ENCODE peak calls at places on chromosomes 6 and 20, in four cellular contexts. L, C, P and E are unnamed samples.

GRCh38 chr20:24969203-24970029 is 20.3 kb downstream of the CST7 start:
- DNase-seq in L (no peak), C (no peak), P (peak), E (no peak)

GRCh38 chr6:131000544-131000943 is 62.5 kb downstream of the EPB41L2 start:
- DNase-seq in L (no peak), C (no peak), P (no peak), E (no peak)

GRCh38 chr6:149960488-149960887 is 3.3 kb upstream of the ULBP1 start:
- DNase-seq in L (no peak), C (no peak), P (peak), E (no peak)

GRCh38 chr6:107330190-107330589 is 129.2 kb downstream of the PDSS2 start:
- DNase-seq in L (no peak), C (no peak), P (no peak), E (no peak)

GRCh38 chr20:53617791-53618489 is 24.3 kb upstream of the ZNF217 start:
- DNase-seq in L (no peak), C (no peak), P (peak), E (peak)

GRCh38 chr20:22352019-22352418 is 232.4 kb downstream of the FOXA2 start:
- DNase-seq in L (no peak), C (no peak), P (no peak), E (no peak)

GRCh38 chr6:132830236-132830799 is 15.9 kb downstream of the RPS12 start:
- DNase-seq in L (peak), C (peak), P (no peak), E (peak)

GRCh38 chr6:41372526-41373366 is 37.3 kb downstream of the NCR2 start:
- DNase-seq in L (no peak), C (peak), P (no peak), E (no peak)

GRCh38 chr6:165615629-165616028 is 47.4 kb downstream of the PDE10A start:
- DNase-seq in L (peak), C (no peak), P (no peak), E (no peak)

GRCh38 chr6:89950446-89950845 is 56.2 kb downstream of the GJA10 start:
- DNase-seq in L (no peak), C (no peak), P (no peak), E (no peak)

GRCh38 chr20:25685276-25686080 is 11.2 kb downstream of the ZNF337 start:
- DNase-seq in L (no peak), C (no peak), P (no peak), E (no peak)

GRCh38 chr6:22071655-22072054 is 225.2 kb downstream of the PRL start:
- DNase-seq in L (peak), C (no peak), P (no peak), E (peak)

GRCh38 chr6:154402081-154402780 is 45.6 kb upstream of the IPCEF1 start:
- DNase-seq in L (peak), C (no peak), P (peak), E (peak)

GRCh38 chr6:36839819-36840379 is 655 bp upstream of the CPNE5 start:
- DNase-seq in L (no peak), C (no peak), P (no peak), E (peak)

GRCh38 chr20:46135856-46136633 is 17.9 kb downstream of the CD40 start:
- DNase-seq in L (no peak), C (no peak), P (no peak), E (no peak)

GRCh38 chr6:104949206-104949605 is 7.7 kb upstream of the LIN28B start:
- DNase-seq in L (no peak), C (no peak), P (no peak), E (no peak)

GRCh38 chr20:36269507-36269906 is 33.2 kb downstream of the AAR2 start:
- DNase-seq in L (no peak), C (no peak), P (no peak), E (no peak)

GRCh38 chr20:63100926-63101699 is 94.3 kb upstream of the BHLHE23 start:
- DNase-seq in L (no peak), C (no peak), P (peak), E (no peak)

GRCh38 chr20:62359491-62360121 is 7.5 kb downstream of the LAMA5 start:
- DNase-seq in L (no peak), C (no peak), P (peak), E (no peak)

GRCh38 chr6:111875741-111876140 is 2.5 kb upstream of the FYN start:
- DNase-seq in L (no peak), C (no peak), P (no peak), E (no peak)

GRCh38 chr20:8722277-8722928 is 346.5 kb upstream of the PLCB4 start:
- DNase-seq in L (peak), C (peak), P (no peak), E (peak)

GRCh38 chr20:16583444-16583843 is 10.2 kb upstream of the KIF16B start:
- DNase-seq in L (peak), C (no peak), P (no peak), E (no peak)

GRCh38 chr20:23160536-23161243 is 74.6 kb upstream of the CD93 start:
- DNase-seq in L (no peak), C (no peak), P (peak), E (peak)

GRCh38 chr20:13638162-13638495 is 603 bp downstream of the TASP1 start:
- DNase-seq in L (peak), C (peak), P (no peak), E (peak)

GRCh38 chr6:34056301-34056700 is 89.6 kb downstream of the GRM4 start:
- DNase-seq in L (peak), C (no peak), P (peak), E (peak)

GRCh38 chr6:6320901-6321300 is 439 bp upstream of the F13A1 start:
- DNase-seq in L (no peak), C (no peak), P (no peak), E (peak)

GRCh38 chr20:24382330-24382729 is 87.1 kb upstream of the SYNDIG1 start:
- DNase-seq in L (no peak), C (no peak), P (no peak), E (no peak)

GRCh38 chr20:56656632-56657031 is 27.5 kb downstream of the TFAP2C start:
- DNase-seq in L (no peak), C (no peak), P (no peak), E (peak)

GRCh38 chr20:6053776-6054688 is at the start of gene LRRN4:
- DNase-seq in L (peak), C (peak), P (peak), E (peak)

GRCh38 chr6:132443206-132443605 is 41.9 kb upstream of the MOXD1 start:
- DNase-seq in L (peak), C (no peak), P (no peak), E (peak)

GRCh38 chr6:144559865-144560603 is 274.9 kb downstream of the UTRN start:
- DNase-seq in L (peak), C (peak), P (no peak), E (no peak)

GRCh38 chr6:144561455-144562043 is 276.4 kb downstream of the UTRN start:
- DNase-seq in L (no peak), C (no peak), P (no peak), E (no peak)

GRCh38 chr6:144568241-144568640 is 283.1 kb downstream of the UTRN start:
- DNase-seq in L (no peak), C (no peak), P (no peak), E (no peak)

GRCh38 chr6:144566868-144567615 is 281.9 kb downstream of the UTRN start:
- DNase-seq in L (no peak), C (no peak), P (no peak), E (no peak)

GRCh38 chr6:144564202-144564601 is 279.1 kb downstream of the UTRN start:
- DNase-seq in L (no peak), C (no peak), P (no peak), E (no peak)
- H3K4me3 ChIP-seq in L (no peak), C (no peak), P (no peak), E (no peak)

GRCh38 chr6:54993294-54993693 is 146.7 kb downstream of the FAM83B start:
- DNase-seq in L (no peak), C (no peak), P (no peak), E (no peak)

GRCh38 chr6:54993948-54994347 is 147.4 kb downstream of the FAM83B start:
- DNase-seq in L (no peak), C (no peak), P (no peak), E (no peak)

GRCh38 chr6:54991761-54992330 is 145.3 kb downstream of the FAM83B start:
- DNase-seq in L (no peak), C (no peak), P (no peak), E (no peak)

GRCh38 chr6:54990001-54990400 is 143.4 kb downstream of the FAM83B start:
- DNase-seq in L (peak), C (no peak), P (no peak), E (peak)

GRCh38 chr6:54992789-54993188 is 146.2 kb downstream of the FAM83B start:
- DNase-seq in L (peak), C (peak), P (no peak), E (peak)
- TF ChIP-seq CTCF in L (peak), C (peak), P (no peak), E (peak)

GRCh38 chr20:49285813-49286494 is 8.1 kb upstream of the ZNFX1 start:
- DNase-seq in L (no peak), C (no peak), P (no peak), E (no peak)
- H3K4me3 ChIP-seq in L (no peak), C (peak), P (no peak), E (no peak)

GRCh38 chr6:122405417-122405816 is 6.0 kb downstream of the HSF2 start:
- DNase-seq in L (peak), C (no peak), P (no peak), E (peak)
- TF ChIP-seq CTCF in L (peak), C (no peak), P (no peak), E (peak)

GRCh38 chr20:43680976-43681375 is 14.1 kb downstream of the MYBL2 start:
- DNase-seq in L (no peak), C (no peak), P (no peak), E (no peak)

GRCh38 chr20:43681468-43681942 is 14.6 kb downstream of the MYBL2 start:
- DNase-seq in L (no peak), C (no peak), P (no peak), E (no peak)

GRCh38 chr20:43682446-43682845 is 15.5 kb downstream of the MYBL2 start:
- DNase-seq in L (no peak), C (no peak), P (no peak), E (no peak)

GRCh38 chr20:43686820-43687219 is 19.9 kb downstream of the MYBL2 start:
- DNase-seq in L (no peak), C (no peak), P (no peak), E (no peak)

GRCh38 chr20:43681991-43682410 is 15.1 kb downstream of the MYBL2 start:
- DNase-seq in L (no peak), C (no peak), P (no peak), E (no peak)
- H3K4me3 ChIP-seq in L (no peak), C (no peak), P (no peak), E (no peak)